ENCODE peak calls at places on chromosomes 3 and 15, in six cellular contexts. One of them, this sample, is unnamed.
A peak's percentile ranks its signal among the peaks of the same experiment; 100 is the strongest.

GRCh38 chr3:51999861-52000260 is 4.2 kb upstream of the RPL29 start:
- DNase-seq in IMR-90: no peak
- DNase-seq in trophoblast cell: no peak
- DNase-seq in H9: no peak
- DNase-seq in neuronal stem cell: no peak
- DNase-seq in H1: no peak
- DNase-seq in this sample: no peak

GRCh38 chr3:84830476-84830875 is 128.3 kb upstream of the CADM2 start:
- DNase-seq in H1: no peak
- DNase-seq in H9: no peak
- DNase-seq in IMR-90: no peak
- DNase-seq in trophoblast cell: no peak
- DNase-seq in neuronal stem cell: no peak
- DNase-seq in this sample: no peak

GRCh38 chr3:46162975-46163550 is 45.0 kb downstream of the CCR1 start:
- DNase-seq in H1: no peak
- DNase-seq in H9: peak; percentile 46
- DNase-seq in IMR-90: no peak
- DNase-seq in trophoblast cell: peak; percentile 99
- DNase-seq in neuronal stem cell: no peak
- DNase-seq in this sample: peak; percentile 51

GRCh38 chr3:196666001-196666867 is 26.7 kb downstream of the NRROS start:
- DNase-seq in H9: peak; percentile 90
- DNase-seq in neuronal stem cell: peak; percentile 85
- DNase-seq in H1: peak; percentile 74
- DNase-seq in trophoblast cell: no peak
- DNase-seq in IMR-90: peak; percentile 81
- DNase-seq in this sample: peak; percentile 93

GRCh38 chr15:57994468-57995154 is 70.9 kb downstream of the ALDH1A2 start:
- DNase-seq in trophoblast cell: no peak
- DNase-seq in IMR-90: no peak
- DNase-seq in H1: no peak
- DNase-seq in H9: no peak
- DNase-seq in neuronal stem cell: no peak
- DNase-seq in this sample: no peak

GRCh38 chr15:66187271-66187670 is 66.3 kb downstream of the MEGF11 start:
- DNase-seq in H9: peak; percentile 26
- DNase-seq in trophoblast cell: no peak
- DNase-seq in IMR-90: no peak
- DNase-seq in neuronal stem cell: no peak
- DNase-seq in H1: no peak
- DNase-seq in this sample: no peak

GRCh38 chr3:36538405-36538804 is 158.1 kb downstream of the STAC start:
- DNase-seq in IMR-90: no peak
- DNase-seq in H1: no peak
- DNase-seq in H9: no peak
- DNase-seq in trophoblast cell: no peak
- DNase-seq in neuronal stem cell: no peak
- DNase-seq in this sample: no peak

GRCh38 chr3:81289676-81290075 is 471.8 kb downstream of the GBE1 start:
- DNase-seq in H9: no peak
- DNase-seq in neuronal stem cell: no peak
- DNase-seq in IMR-90: peak; percentile 1
- DNase-seq in trophoblast cell: no peak
- DNase-seq in H1: no peak
- DNase-seq in this sample: no peak

GRCh38 chr15:85131915-85132314 is 150.3 kb downstream of the PDE8A start:
- DNase-seq in IMR-90: no peak
- DNase-seq in H9: no peak
- DNase-seq in trophoblast cell: no peak
- DNase-seq in H1: no peak
- DNase-seq in neuronal stem cell: no peak
- DNase-seq in this sample: no peak

GRCh38 chr15:40873625-40874561 is at the start of gene RHOV:
- DNase-seq in IMR-90: peak; percentile 29
- DNase-seq in trophoblast cell: peak; percentile 54
- DNase-seq in H9: peak; percentile 94
- DNase-seq in H1: peak; percentile 87
- DNase-seq in neuronal stem cell: peak; percentile 48
- DNase-seq in this sample: peak; percentile 56

GRCh38 chr15:77027697-77028450 is 32.9 kb downstream of the PSTPIP1 start:
- DNase-seq in trophoblast cell: no peak
- DNase-seq in neuronal stem cell: peak; percentile 40
- DNase-seq in H9: peak; percentile 75
- DNase-seq in H1: peak; percentile 79
- DNase-seq in IMR-90: no peak
- DNase-seq in this sample: no peak

GRCh38 chr3:81443948-81444347 is 317.5 kb downstream of the GBE1 start:
- DNase-seq in trophoblast cell: no peak
- DNase-seq in IMR-90: peak; percentile 21
- DNase-seq in neuronal stem cell: no peak
- DNase-seq in H1: no peak
- DNase-seq in H9: no peak
- DNase-seq in this sample: no peak

DNA sequence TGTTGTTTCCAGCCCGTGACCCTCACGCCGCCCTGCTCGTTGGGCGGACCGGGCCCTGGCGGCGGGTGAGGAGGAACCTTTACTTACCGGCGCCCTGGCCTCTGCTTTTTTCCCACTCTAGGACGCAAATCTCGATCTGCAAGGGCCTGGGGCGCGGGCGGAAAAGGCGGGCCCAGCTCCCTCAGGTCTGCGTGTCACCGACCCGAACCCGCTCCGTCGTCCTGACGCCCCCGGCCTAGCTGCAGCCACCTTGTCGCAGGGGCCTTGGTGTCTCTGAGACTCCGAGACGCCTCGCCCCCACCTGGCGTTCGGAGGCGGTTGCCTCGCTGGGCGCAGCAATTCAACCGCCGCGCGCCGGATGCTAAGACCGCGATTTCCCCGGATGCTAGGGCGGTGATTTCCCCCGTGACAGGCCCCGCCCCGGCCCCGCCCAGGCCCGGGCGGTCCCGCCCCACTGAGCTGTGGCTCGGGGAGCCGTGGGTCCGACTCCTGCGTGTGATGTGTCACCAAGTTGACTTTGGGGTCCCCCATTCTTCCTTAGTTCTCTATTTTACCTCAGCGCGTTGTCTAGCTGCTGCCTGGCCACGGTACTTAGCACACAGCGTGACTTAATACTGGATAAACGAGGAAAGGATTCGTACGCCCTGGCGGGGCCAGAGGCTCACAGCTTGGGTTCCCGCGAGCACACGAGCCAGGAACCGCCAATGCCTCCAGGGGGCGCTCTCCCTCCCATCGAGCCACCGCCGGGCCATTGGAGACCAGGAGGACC is at the start of gene RPL39L:
- DNase-seq in H9: peak; percentile 92
- DNase-seq in H1: peak; percentile 95
- DNase-seq in IMR-90: peak; percentile 76
- DNase-seq in trophoblast cell: peak; percentile 90
- DNase-seq in neuronal stem cell: peak; percentile 81
- DNase-seq in this sample: peak; percentile 86
- H3K4ac ChIP-seq in H9: no peak within 1 kb of the TSS
- H3K4ac ChIP-seq in H1: no peak within 1 kb of the TSS
- H3K4ac ChIP-seq in IMR-90: peak within 1 kb of the TSS; percentile 97
- H3K4ac ChIP-seq in trophoblast cell: peak within 1 kb of the TSS; percentile 82
- H3K4ac ChIP-seq in neuronal stem cell: no peak within 1 kb of the TSS
- H3K4ac ChIP-seq in this sample: peak within 1 kb of the TSS; percentile 87

GRCh38 chr3:188229177-188229576 is 75.2 kb downstream of the LPP start:
- DNase-seq in H1: no peak
- DNase-seq in H9: no peak
- DNase-seq in trophoblast cell: no peak
- DNase-seq in IMR-90: no peak
- DNase-seq in neuronal stem cell: no peak
- DNase-seq in this sample: no peak
- H4K91ac ChIP-seq in H1: no peak overlapping the region
- H4K91ac ChIP-seq in H9: no peak overlapping the region
- H4K91ac ChIP-seq in trophoblast cell: no peak overlapping the region
- H4K91ac ChIP-seq in IMR-90: no peak overlapping the region
- H4K91ac ChIP-seq in neuronal stem cell: no peak overlapping the region
- H4K91ac ChIP-seq in this sample: no peak overlapping the region

GRCh38 chr3:125375950-125376679 is 990 bp upstream of the ZNF148 start:
- DNase-seq in H9: no peak
- DNase-seq in trophoblast cell: no peak
- DNase-seq in neuronal stem cell: no peak
- DNase-seq in H1: no peak
- DNase-seq in IMR-90: peak; percentile 62
- DNase-seq in this sample: peak; percentile 63

GRCh38 chr3:125381314-125381713 is 6.2 kb upstream of the ZNF148 start:
- DNase-seq in trophoblast cell: no peak
- DNase-seq in H1: no peak
- DNase-seq in H9: no peak
- DNase-seq in neuronal stem cell: no peak
- DNase-seq in IMR-90: peak; percentile 14
- DNase-seq in this sample: no peak

GRCh38 chr3:125379483-125379882 is 4.4 kb upstream of the ZNF148 start:
- DNase-seq in IMR-90: no peak
- DNase-seq in trophoblast cell: no peak
- DNase-seq in neuronal stem cell: no peak
- DNase-seq in H1: no peak
- DNase-seq in H9: no peak
- DNase-seq in this sample: no peak

GRCh38 chr3:125381743-125382142 is 6.6 kb upstream of the ZNF148 start:
- DNase-seq in H1: no peak
- DNase-seq in neuronal stem cell: no peak
- DNase-seq in H9: no peak
- DNase-seq in trophoblast cell: no peak
- DNase-seq in IMR-90: peak; percentile 81
- DNase-seq in this sample: peak; percentile 52

DNA sequence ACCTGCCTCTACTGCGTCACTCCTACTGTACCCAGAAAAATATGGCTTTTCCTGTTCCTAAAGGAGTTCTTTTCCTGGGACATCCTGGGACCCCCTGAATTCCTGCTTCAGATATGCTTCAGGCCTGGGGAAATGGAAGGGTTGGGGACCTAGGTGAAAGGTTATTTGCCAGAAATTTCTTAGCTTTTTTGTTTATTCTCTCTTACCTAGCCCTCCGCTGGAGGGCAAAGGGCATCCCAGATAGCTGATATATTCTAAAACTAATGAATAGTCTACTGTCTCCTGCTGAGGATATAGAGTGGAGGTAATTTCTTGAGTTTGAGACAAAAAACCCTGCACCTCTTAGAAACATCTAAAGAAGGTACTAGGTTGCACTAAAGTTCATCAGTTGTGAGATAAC is 3.6 kb upstream of the ZNF148 start:
- DNase-seq in trophoblast cell: no peak
- DNase-seq in neuronal stem cell: no peak
- DNase-seq in H1: no peak
- DNase-seq in IMR-90: no peak
- DNase-seq in H9: no peak
- DNase-seq in this sample: no peak
- H2AFZ ChIP-seq in trophoblast cell: no peak overlapping the region
- H2AFZ ChIP-seq in neuronal stem cell: no peak overlapping the region
- H2AFZ ChIP-seq in H1: no peak overlapping the region
- H2AFZ ChIP-seq in IMR-90: no peak overlapping the region
- H2AFZ ChIP-seq in H9: no peak overlapping the region
- H2AFZ ChIP-seq in this sample: no peak overlapping the region

GRCh38 chr15:33094336-33094735 is 100.2 kb downstream of the FMN1 start:
- DNase-seq in H9: no peak
- DNase-seq in trophoblast cell: no peak
- DNase-seq in neuronal stem cell: no peak
- DNase-seq in IMR-90: peak; percentile 88
- DNase-seq in H1: no peak
- DNase-seq in this sample: peak; percentile 65
- H3K4ac ChIP-seq in H9: no peak overlapping the region
- H3K4ac ChIP-seq in trophoblast cell: no peak overlapping the region
- H3K4ac ChIP-seq in neuronal stem cell: no peak overlapping the region
- H3K4ac ChIP-seq in IMR-90: peak overlapping the region; percentile 91
- H3K4ac ChIP-seq in H1: no peak overlapping the region
- H3K4ac ChIP-seq in this sample: no peak overlapping the region

DNA sequence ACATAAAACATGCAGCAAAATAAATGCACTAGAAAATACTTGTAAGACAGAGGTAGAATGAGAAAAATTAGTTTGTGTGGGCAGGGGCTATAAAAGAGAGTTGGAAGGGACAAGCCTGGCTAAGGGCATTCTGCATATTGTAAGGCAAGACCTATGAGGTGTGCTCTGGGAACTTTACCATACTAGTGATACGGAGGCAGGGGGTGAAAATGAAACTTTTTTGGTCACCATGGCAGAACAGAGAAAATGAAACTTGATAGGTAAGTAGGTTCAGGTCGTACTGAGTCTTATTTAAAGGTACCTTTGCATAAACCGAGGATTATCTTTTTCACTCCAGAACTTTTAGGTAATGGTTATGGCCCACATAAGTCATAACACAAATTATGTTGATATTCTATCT is 74.7 kb upstream of the ACKR4 start:
- DNase-seq in IMR-90: no peak
- DNase-seq in trophoblast cell: no peak
- DNase-seq in H1: no peak
- DNase-seq in H9: no peak
- DNase-seq in neuronal stem cell: no peak
- DNase-seq in this sample: no peak
- H4K91ac ChIP-seq in IMR-90: no peak overlapping the region
- H4K91ac ChIP-seq in trophoblast cell: no peak overlapping the region
- H4K91ac ChIP-seq in H1: no peak overlapping the region
- H4K91ac ChIP-seq in H9: no peak overlapping the region
- H4K91ac ChIP-seq in neuronal stem cell: no peak overlapping the region
- H4K91ac ChIP-seq in this sample: no peak overlapping the region

GRCh38 chr3:101533603-101533968 is 20.6 kb upstream of the SENP7 start:
- DNase-seq in trophoblast cell: peak; percentile 22
- DNase-seq in IMR-90: no peak
- DNase-seq in neuronal stem cell: no peak
- DNase-seq in H9: no peak
- DNase-seq in H1: no peak
- DNase-seq in this sample: no peak
- H2AFZ ChIP-seq in trophoblast cell: no peak overlapping the region
- H2AFZ ChIP-seq in IMR-90: no peak overlapping the region
- H2AFZ ChIP-seq in neuronal stem cell: no peak overlapping the region
- H2AFZ ChIP-seq in H9: no peak overlapping the region
- H2AFZ ChIP-seq in H1: no peak overlapping the region
- H2AFZ ChIP-seq in this sample: no peak overlapping the region

DNA sequence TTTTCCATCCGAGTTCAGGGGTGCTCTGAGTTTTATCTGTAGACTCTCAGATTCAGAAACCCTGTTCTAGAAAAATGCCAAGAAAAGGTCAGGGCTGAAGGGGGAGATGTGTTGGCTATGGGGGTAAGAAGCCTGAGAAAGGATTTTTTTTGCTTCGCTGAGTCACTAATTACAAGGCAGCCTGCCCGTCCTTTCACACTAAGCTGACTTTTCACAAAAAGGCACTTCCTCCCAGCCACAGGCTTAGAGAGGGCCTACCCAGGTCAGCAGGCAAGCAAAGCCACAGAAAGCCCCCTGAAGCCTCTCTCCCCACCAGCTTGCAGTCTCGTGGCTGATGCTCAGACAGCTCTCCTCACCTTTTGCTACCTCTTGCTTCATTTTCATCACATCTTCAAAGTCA is 192.6 kb upstream of the PRICKLE2 start:
- DNase-seq in trophoblast cell: no peak
- DNase-seq in IMR-90: peak; percentile 52
- DNase-seq in H1: no peak
- DNase-seq in H9: no peak
- DNase-seq in neuronal stem cell: peak; percentile 76
- DNase-seq in this sample: peak; percentile 73
- H3K4ac ChIP-seq in trophoblast cell: no peak overlapping the region
- H3K4ac ChIP-seq in IMR-90: peak overlapping the region; percentile 63
- H3K4ac ChIP-seq in H1: no peak overlapping the region
- H3K4ac ChIP-seq in H9: no peak overlapping the region
- H3K4ac ChIP-seq in neuronal stem cell: no peak overlapping the region
- H3K4ac ChIP-seq in this sample: no peak overlapping the region

GRCh38 chr3:77467702-77468407 is 428.0 kb downstream of the ROBO2 start:
- DNase-seq in IMR-90: no peak
- DNase-seq in H9: no peak
- DNase-seq in neuronal stem cell: no peak
- DNase-seq in H1: no peak
- DNase-seq in trophoblast cell: no peak
- DNase-seq in this sample: no peak
- H4K91ac ChIP-seq in IMR-90: no peak overlapping the region
- H4K91ac ChIP-seq in H9: no peak overlapping the region
- H4K91ac ChIP-seq in neuronal stem cell: no peak overlapping the region
- H4K91ac ChIP-seq in H1: no peak overlapping the region
- H4K91ac ChIP-seq in trophoblast cell: no peak overlapping the region
- H4K91ac ChIP-seq in this sample: no peak overlapping the region